ENCODE peak calls at places on chromosomes 6 and 20, in eight cellular contexts. X, V, J, R, P, A, Q and W are unnamed samples.

GRCh38 chr6:35014786-35015185 is 125.7 kb downstream of the ANKS1A start:
- DNase-seq in X (no peak), V (no peak), J (no peak), R (no peak), P (no peak), A (peak), Q (peak), W (no peak)

GRCh38 chr6:98871057-98871456 is 36.7 kb downstream of the POU3F2 start:
- DNase-seq in X (no peak), V (no peak), J (no peak), R (no peak), P (no peak), A (no peak), Q (peak), W (peak)

GRCh38 chr6:19210849-19211590 is 626.1 kb upstream of the ID4 start:
- DNase-seq in X (no peak), V (peak), J (no peak), R (peak), P (no peak), A (peak), Q (no peak), W (no peak)

GRCh38 chr20:60224914-60225313 is 266.7 kb downstream of the CDH26 start:
- DNase-seq in X (no peak), V (no peak), J (no peak), R (peak), P (no peak), A (peak), Q (no peak), W (no peak)

GRCh38 chr20:17809714-17810631 is 110.2 kb downstream of the BANF2 start:
- DNase-seq in X (no peak), V (no peak), J (peak), R (no peak), P (no peak), A (no peak), Q (no peak), W (peak)

GRCh38 chr20:36744243-36744642 is 1.6 kb downstream of the NDRG3 start:
- DNase-seq in X (no peak), V (no peak), J (no peak), R (no peak), P (no peak), A (no peak), Q (no peak), W (no peak)

GRCh38 chr6:3041147-3041546 is 27.1 kb upstream of the RIPK1 start:
- DNase-seq in X (no peak), V (no peak), J (no peak), R (no peak), P (no peak), A (no peak), Q (no peak), W (no peak)

GRCh38 chr6:88492824-88493223 is 326.7 kb upstream of the CNR1 start:
- DNase-seq in X (no peak), V (no peak), J (no peak), R (peak), P (no peak), A (peak), Q (peak), W (no peak)

GRCh38 chr6:37696220-37696840 is 1.4 kb downstream of the MDGA1 start:
- DNase-seq in X (peak), V (peak), J (no peak), R (peak), P (no peak), A (no peak), Q (peak), W (no peak)

GRCh38 chr20:60512436-60512835 is 554.2 kb downstream of the CDH26 start:
- DNase-seq in X (no peak), V (no peak), J (no peak), R (no peak), P (no peak), A (peak), Q (no peak), W (no peak)

GRCh38 chr20:15248618-15249395 is 911.4 kb upstream of the FLRT3 start:
- DNase-seq in X (no peak), V (no peak), J (no peak), R (no peak), P (no peak), A (no peak), Q (no peak), W (no peak)

GRCh38 chr6:31178143-31179041 is 7.9 kb upstream of the POU5F1 start:
- DNase-seq in X (no peak), V (no peak), J (no peak), R (no peak), P (no peak), A (no peak), Q (peak), W (no peak)

GRCh38 chr20:62899633-62900051 is 26.7 kb downstream of the DIDO1 start:
- DNase-seq in X (no peak), V (no peak), J (no peak), R (peak), P (no peak), A (peak), Q (no peak), W (no peak)

GRCh38 chr20:48709292-48709691 is 118.5 kb downstream of the PREX1 start:
- DNase-seq in X (no peak), V (no peak), J (peak), R (no peak), P (no peak), A (no peak), Q (no peak), W (no peak)

GRCh38 chr6:75368151-75368779 is 83.7 kb upstream of the TMEM30A start:
- DNase-seq in X (peak), V (no peak), J (peak), R (peak), P (no peak), A (peak), Q (peak), W (no peak)

GRCh38 chr6:68874747-68875146 is 239.7 kb downstream of the ADGRB3 start:
- DNase-seq in X (no peak), V (no peak), J (no peak), R (no peak), P (no peak), A (no peak), Q (no peak), W (no peak)

GRCh38 chr20:57323034-57323433 is 6.6 kb upstream of the SPO11 start:
- DNase-seq in X (no peak), V (no peak), J (no peak), R (peak), P (no peak), A (no peak), Q (no peak), W (no peak)

GRCh38 chr6:127119361-127120108 is 1.1 kb downstream of the RSPO3 start:
- DNase-seq in X (peak), V (peak), J (peak), R (peak), P (no peak), A (no peak), Q (peak), W (no peak)

GRCh38 chr20:14055127-14055742 is 59.9 kb downstream of the MACROD2 start:
- DNase-seq in X (no peak), V (no peak), J (no peak), R (peak), P (no peak), A (peak), Q (peak), W (peak)

GRCh38 chr6:42278131-42278853 is 60.6 kb upstream of the MRPS10 start:
- DNase-seq in X (no peak), V (no peak), J (no peak), R (no peak), P (no peak), A (no peak), Q (no peak), W (no peak)

GRCh38 chr6:100479180-100480035 is 14.7 kb upstream of the SIM1 start:
- DNase-seq in X (no peak), V (no peak), J (no peak), R (peak), P (no peak), A (peak), Q (peak), W (no peak)

GRCh38 chr20:12358006-12358654 is 440.4 kb downstream of the BTBD3 start:
- DNase-seq in X (no peak), V (no peak), J (no peak), R (peak), P (no peak), A (no peak), Q (no peak), W (no peak)

GRCh38 chr6:157825243-157825904 is 2.3 kb downstream of the SNX9 start:
- DNase-seq in X (no peak), V (no peak), J (no peak), R (no peak), P (no peak), A (peak), Q (peak), W (no peak)

GRCh38 chr6:68635706-68636513 is 828 bp downstream of the ADGRB3 start:
- DNase-seq in X (no peak), V (no peak), J (peak), R (peak), P (no peak), A (no peak), Q (peak), W (peak)

GRCh38 chr6:5294392-5295211 is 33.3 kb downstream of the FARS2 start:
- DNase-seq in X (no peak), V (no peak), J (no peak), R (no peak), P (no peak), A (no peak), Q (no peak), W (no peak)

GRCh38 chr20:2759603-2760360 is 40.6 kb downstream of the CPXM1 start:
- DNase-seq in X (no peak), V (peak), J (no peak), R (no peak), P (no peak), A (no peak), Q (no peak), W (no peak)

GRCh38 chr20:34880095-34880680 is 3.8 kb downstream of the ACSS2 start:
- DNase-seq in X (no peak), V (no peak), J (no peak), R (no peak), P (no peak), A (no peak), Q (no peak), W (no peak)
- H3K4me3 ChIP-seq in X (no peak), V (no peak), J (no peak), R (no peak), P (no peak), A (no peak), Q (no peak), W (no peak)

DNA sequence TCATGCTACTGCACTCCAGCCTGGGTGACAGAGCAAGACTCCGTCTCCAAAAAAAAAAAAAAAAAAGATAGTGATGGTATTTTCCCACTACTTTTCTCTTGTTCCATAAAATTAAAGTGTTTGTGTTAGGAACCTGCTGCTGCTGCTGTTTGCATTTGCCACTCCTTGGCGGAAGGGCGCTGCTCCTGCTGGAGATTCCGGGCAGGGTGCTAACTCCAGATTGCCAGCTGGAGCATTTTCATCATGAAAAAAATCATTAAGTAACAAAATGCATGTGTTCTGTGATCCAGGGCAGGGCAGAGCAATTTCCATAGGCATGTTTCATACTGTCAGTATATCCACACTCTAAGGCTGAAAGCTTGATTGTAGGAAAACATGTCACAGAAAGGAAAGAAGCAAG is 24.1 kb downstream of the PBOV1 start:
- DNase-seq in X (peak), V (no peak), J (no peak), R (no peak), P (no peak), A (no peak), Q (no peak), W (peak)
- TF ChIP-seq POLR2AphosphoS5 in X (no peak), V (no peak), J (no peak), R (no peak), P (no peak), A (no peak), Q (no peak), W (peak)

GRCh38 chr6:122997541-122998150 is 1.6 kb downstream of the CLVS2 start:
- DNase-seq in X (no peak), V (no peak), J (no peak), R (no peak), P (no peak), A (no peak), Q (no peak), W (no peak)

GRCh38 chr6:122995930-122996796 is at the start of gene CLVS2:
- DNase-seq in X (no peak), V (peak), J (peak), R (peak), P (no peak), A (no peak), Q (no peak), W (peak)

GRCh38 chr6:122998403-122998965 is 2.4 kb downstream of the CLVS2 start:
- DNase-seq in X (no peak), V (no peak), J (no peak), R (no peak), P (no peak), A (no peak), Q (no peak), W (no peak)

GRCh38 chr6:122994256-122994655 is 1.8 kb upstream of the CLVS2 start:
- DNase-seq in X (no peak), V (no peak), J (no peak), R (no peak), P (no peak), A (no peak), Q (no peak), W (no peak)

DNA sequence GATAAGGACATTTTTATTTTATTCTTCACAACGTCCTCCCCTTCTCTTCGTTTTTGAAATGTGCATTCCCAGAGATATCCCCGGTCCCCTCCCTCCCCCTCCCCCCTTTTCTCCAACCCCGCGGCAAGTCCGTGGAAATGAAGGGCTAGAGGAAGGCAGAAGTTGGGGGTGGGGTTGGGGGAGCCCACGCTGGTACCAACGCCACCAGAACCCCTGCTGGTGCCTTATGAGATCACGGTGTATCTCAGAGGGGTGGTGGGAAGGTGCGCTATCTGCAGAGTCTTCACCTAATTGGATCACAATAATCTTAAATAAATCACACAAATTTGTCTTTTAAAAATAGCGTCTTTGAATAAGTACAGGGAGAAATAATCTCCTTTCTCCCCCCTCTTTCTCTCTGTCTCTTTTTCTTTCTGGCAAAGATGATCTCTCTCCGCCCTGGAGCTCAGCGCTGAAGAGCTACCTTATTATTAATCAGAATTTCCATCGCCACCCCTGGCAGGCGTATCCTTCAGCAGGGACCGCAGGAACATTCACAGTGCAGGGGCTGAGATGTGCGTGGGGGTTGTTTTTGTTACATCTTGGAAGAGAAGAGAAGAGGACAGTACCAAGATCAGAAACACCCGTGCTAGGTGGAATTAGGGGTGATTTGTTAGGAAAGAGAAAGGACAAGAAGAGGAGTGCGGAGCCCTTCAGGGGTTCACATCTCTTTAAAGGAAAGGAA is 924 bp downstream of the CLVS2 start:
- DNase-seq in X (no peak), V (no peak), J (no peak), R (no peak), P (no peak), A (no peak), Q (no peak), W (no peak)
- H3K4me3 ChIP-seq in X (peak), V (no peak), J (peak), R (peak), P (peak), A (no peak), Q (no peak), W (peak)

DNA sequence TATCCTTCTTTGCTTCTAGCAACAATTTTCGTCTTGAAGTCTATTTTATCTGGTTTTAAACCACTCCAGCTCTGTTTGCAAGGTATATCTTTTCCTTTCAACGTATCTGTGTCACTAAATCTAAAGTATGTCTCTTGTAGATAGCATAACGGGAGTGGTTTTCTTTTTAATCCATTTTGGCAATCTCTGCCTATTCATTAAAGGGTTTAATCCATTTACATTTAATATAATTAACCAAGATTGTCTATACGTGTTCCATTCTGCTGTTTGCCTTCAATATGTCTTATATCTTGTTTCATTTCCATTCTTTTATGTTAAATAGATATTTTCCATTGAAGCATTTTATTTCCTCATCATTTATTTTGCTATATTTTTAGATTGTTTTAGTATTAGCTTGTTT is 587.9 kb downstream of the C6orf118 start:
- DNase-seq in X (no peak), V (no peak), J (no peak), R (no peak), P (no peak), A (no peak), Q (no peak), W (no peak)
- TF ChIP-seq POLR2AphosphoS5 in X (no peak), V (no peak), J (no peak), R (no peak), P (no peak), A (no peak), Q (no peak), W (no peak)

DNA sequence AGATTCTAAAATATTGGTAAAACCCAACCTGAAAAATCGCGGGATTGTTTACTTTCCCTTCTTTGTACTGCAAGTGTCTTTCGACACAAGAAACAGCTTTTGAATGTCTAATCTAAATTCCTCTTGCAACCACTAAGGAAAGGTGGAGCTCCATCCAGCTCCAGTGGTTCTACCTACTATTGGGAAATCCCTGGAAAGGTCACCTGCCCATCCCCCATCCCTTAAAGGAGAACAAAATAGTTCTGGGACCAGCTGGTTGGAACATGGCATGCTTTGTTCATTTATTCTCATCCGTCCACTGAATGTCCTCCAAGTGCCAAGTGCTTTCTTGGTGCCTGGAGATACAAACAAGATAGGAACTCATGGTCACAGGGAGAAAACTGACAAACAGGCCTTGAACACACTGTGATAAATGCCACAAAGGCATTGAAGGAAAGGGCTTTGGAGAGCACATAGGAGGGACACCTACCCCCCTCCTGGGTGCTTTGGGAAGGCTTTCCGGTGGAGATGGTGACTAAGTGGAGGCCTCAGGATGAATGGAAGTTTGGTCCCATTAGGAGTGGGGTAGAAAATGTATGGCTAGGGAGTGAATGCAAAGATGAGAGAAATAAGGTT is 2.3 kb upstream of the CITED2 start:
- DNase-seq in X (peak), V (no peak), J (peak), R (peak), P (no peak), A (peak), Q (peak), W (peak)
- H3K4me3 ChIP-seq in X (peak), V (no peak), J (peak), R (peak), P (peak), A (peak), Q (no peak), W (peak)